ENCODE peak calls at places on chromosome 17, in seven cellular contexts. Z is HAP-1, Q is pulmonary artery endothelial cell, C is ELR, T is cardiac muscle cell, M is NCI-H524, X is type B pancreatic cell. S is an unnamed sample.
A peak's percentile ranks its signal among the peaks of the same experiment; 100 is the strongest.

GRCh38 chr17:81194941-81195901 is 27.5 kb downstream of the CEP131 start:
- DNase-seq in Z (no peak), Q (no peak), C (no peak), T (no peak), M (no peak), X (no peak), S (no peak)

GRCh38 chr17:9676742-9677387 is 31.5 kb downstream of the USP43 start:
- DNase-seq in Z (no peak), Q (no peak), C (peak; percentile 83), T (no peak), M (no peak), X (no peak), S (no peak)

GRCh38 chr17:14156689-14157088 is 80.0 kb downstream of the CDRT15 start:
- DNase-seq in Z (no peak), Q (no peak), C (no peak), T (peak; percentile 29), M (no peak), X (no peak), S (no peak)

GRCh38 chr17:50080827-50081226 is 14.3 kb upstream of the PDK2 start:
- DNase-seq in Z (no peak), Q (no peak), C (no peak), T (no peak), M (no peak), X (no peak), S (no peak)

GRCh38 chr17:6681176-6681575 is 29.6 kb downstream of the C17orf100 start:
- DNase-seq in Z (no peak), Q (no peak), C (no peak), T (no peak), M (no peak), X (no peak), S (no peak)

GRCh38 chr17:46851029-46851741 is at the start of gene WNT9B:
- DNase-seq in Z (peak; percentile 74), Q (no peak), C (no peak), T (no peak), M (peak; percentile 60), X (no peak), S (peak; percentile 4)

GRCh38 chr17:50264263-50265113 is 9.8 kb upstream of the TMEM92 start:
- DNase-seq in Z (no peak), Q (no peak), C (peak; percentile 63), T (no peak), M (no peak), X (no peak), S (no peak)

GRCh38 chr17:35238817-35239216 is 4.1 kb upstream of the SLFN5 start:
- DNase-seq in Z (no peak), Q (no peak), C (peak; percentile 84), T (peak; percentile 48), M (no peak), X (no peak), S (no peak)

GRCh38 chr17:20094777-20095176 is 85.6 kb downstream of the SPECC1 start:
- DNase-seq in Z (no peak), Q (no peak), C (peak; percentile 16), T (no peak), M (no peak), X (no peak), S (no peak)

S was measured in T-helper 9 cell.